ENCODE peak calls at places on chromosome X, in five cellular contexts. U, T, V, H and D are unnamed samples.

GRCh38 chrX:9859711-9860555 is 73.7 kb downstream of the SHROOM2 start:
- DNase-seq in U (peak), T (no peak), V (no peak), H (no peak), D (no peak)

GRCh38 chrX:155231163-155231562 is 14.9 kb downstream of the VBP1 start:
- DNase-seq in U (no peak), T (no peak), V (no peak), H (no peak), D (no peak)

GRCh38 chrX:33183366-33183765 is 28.0 kb downstream of the DMD start:
- DNase-seq in U (peak), T (peak), V (no peak), H (peak), D (no peak)

GRCh38 chrX:6052111-6052745 is 176.4 kb downstream of the NLGN4X start:
- DNase-seq in U (no peak), T (no peak), V (peak), H (peak), D (no peak)

GRCh38 chrX:154136627-154137161 is 7.3 kb upstream of the OPN1LW start:
- DNase-seq in U (peak), T (no peak), V (peak), H (peak), D (peak)

GRCh38 chrX:153414838-153415552 is 3.7 kb downstream of the ZFP92 start:
- DNase-seq in U (no peak), T (no peak), V (no peak), H (no peak), D (no peak)

GRCh38 chrX:155632424-155633100 is 19.8 kb upstream of the TMLHE start:
- DNase-seq in U (peak), T (no peak), V (no peak), H (no peak), D (no peak)

GRCh38 chrX:9279271-9279596 is 185.6 kb upstream of the TBL1X start:
- DNase-seq in U (peak), T (no peak), V (no peak), H (no peak), D (no peak)

GRCh38 chrX:40539214-40540142 is 41.3 kb upstream of the ATP6AP2 start:
- DNase-seq in U (peak), T (no peak), V (peak), H (no peak), D (peak)

GRCh38 chrX:15142084-15142715 is 127.7 kb downstream of the ASB9 start:
- DNase-seq in U (no peak), T (no peak), V (no peak), H (no peak), D (no peak)

GRCh38 chrX:30892591-30892990 is 3.5 kb upstream of the TAB3 start:
- DNase-seq in U (no peak), T (no peak), V (no peak), H (no peak), D (no peak)

GRCh38 chrX:130887392-130887791 is 15.6 kb downstream of the ENOX2 start:
- DNase-seq in U (no peak), T (no peak), V (no peak), H (no peak), D (no peak)

GRCh38 chrX:12319012-12319519 is 180.8 kb downstream of the FRMPD4 start:
- DNase-seq in U (no peak), T (no peak), V (no peak), H (no peak), D (no peak)

GRCh38 chrX:121349263-121349662 is 301.9 kb downstream of the GLUD2 start:
- DNase-seq in U (no peak), T (no peak), V (no peak), H (no peak), D (no peak)

GRCh38 chrX:41781500-41781899 is 57.5 kb downstream of the GPR82 start:
- DNase-seq in U (peak), T (no peak), V (no peak), H (peak), D (no peak)

GRCh38 chrX:39975094-39975865 is 122.5 kb downstream of the BCOR start:
- DNase-seq in U (no peak), T (no peak), V (no peak), H (no peak), D (no peak)

GRCh38 chrX:141405878-141406492 is 163.7 kb upstream of the SPANXC start:
- DNase-seq in U (peak), T (no peak), V (no peak), H (no peak), D (no peak)
- H3K27ac ChIP-seq in U (no peak), T (no peak), V (no peak), H (no peak), D (no peak)

GRCh38 chrX:134931550-134931949 is 59.2 kb upstream of the SMIM10 start:
- DNase-seq in U (no peak), T (no peak), V (no peak), H (no peak), D (no peak)
- H3K27ac ChIP-seq in U (no peak), T (no peak), V (no peak), H (no peak), D (no peak)

GRCh38 chrX:82127228-82128123 is 925.6 kb downstream of the SH3BGRL start:
- DNase-seq in U (no peak), T (no peak), V (peak), H (no peak), D (no peak)
- H3K27ac ChIP-seq in U (no peak), T (no peak), V (no peak), H (no peak), D (no peak)

DNA sequence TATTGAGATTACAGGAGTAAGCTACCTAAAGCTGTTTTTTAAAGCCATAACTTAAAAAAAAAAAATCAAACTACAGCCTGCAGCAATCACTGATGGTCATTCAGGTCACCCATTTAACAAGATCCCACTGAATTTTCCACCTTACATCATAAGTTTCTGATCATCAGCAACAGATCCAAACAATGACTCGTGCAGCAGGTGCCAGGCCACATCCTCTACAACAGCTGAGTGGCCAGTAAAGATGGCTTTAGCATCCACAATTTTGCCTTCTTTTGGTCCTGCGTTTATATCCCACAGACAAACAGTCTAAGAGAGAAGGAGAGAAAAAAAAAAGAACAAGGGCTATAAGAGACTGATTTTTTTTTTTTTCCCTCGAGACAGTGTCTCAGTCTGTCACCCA is 16.6 kb downstream of the RBBP7 start:
- DNase-seq in U (peak), T (no peak), V (no peak), H (no peak), D (no peak)
- H3K27ac ChIP-seq in U (no peak), T (no peak), V (no peak), H (no peak), D (no peak)

DNA sequence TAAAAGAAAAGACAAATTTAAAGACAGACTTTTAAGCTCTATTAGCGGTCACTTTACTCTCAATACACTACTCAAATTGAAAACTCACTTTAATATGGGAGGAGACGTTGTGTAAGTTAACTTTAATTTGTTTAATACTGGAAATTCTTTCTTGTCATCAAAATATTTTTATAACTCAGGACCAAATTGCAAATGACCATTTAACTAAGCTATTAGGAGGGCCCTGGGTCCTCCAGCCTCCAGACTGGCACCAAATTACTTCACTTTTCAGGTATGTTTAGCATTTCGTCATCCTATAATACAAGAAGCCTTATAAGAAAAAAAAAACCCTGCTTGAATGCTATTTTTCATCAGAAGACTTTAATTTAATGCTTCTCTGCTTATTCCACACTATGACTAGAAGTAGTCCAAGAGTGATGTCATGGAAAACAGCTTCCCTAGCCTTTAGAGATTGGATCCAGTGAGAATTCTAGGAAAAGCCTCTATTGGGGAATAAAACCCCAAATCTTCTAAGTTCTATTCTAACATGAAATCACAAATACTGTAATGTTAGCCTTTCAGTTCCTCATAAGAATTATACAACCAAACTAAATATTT is 6.6 kb downstream of the KLHL15 start:
- DNase-seq in U (peak), T (no peak), V (no peak), H (no peak), D (no peak)
- H3K27ac ChIP-seq in U (no peak), T (no peak), V (no peak), H (no peak), D (no peak)

DNA sequence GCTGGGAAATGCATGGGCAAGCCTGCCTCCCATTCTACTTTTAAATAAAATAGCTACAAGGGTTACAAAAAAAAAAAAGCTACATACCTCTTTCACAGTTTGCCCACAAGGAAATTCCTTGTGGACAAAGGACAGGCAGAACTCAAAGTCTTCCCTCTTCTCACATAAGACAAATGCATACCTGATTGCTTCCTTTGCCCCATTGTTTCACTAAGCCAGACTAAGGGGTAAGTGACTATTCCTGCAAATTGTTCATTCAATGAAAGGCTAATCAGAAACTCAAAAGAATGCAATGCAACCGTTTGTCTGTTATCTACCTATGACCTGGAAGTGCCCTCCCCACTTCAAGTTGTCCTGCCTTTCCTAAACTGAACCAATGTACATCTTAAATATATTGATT is 780.6 kb downstream of the FAM133A start:
- DNase-seq in U (no peak), T (no peak), V (no peak), H (no peak), D (no peak)
- H3K27ac ChIP-seq in U (no peak), T (no peak), V (no peak), H (no peak), D (no peak)

DNA sequence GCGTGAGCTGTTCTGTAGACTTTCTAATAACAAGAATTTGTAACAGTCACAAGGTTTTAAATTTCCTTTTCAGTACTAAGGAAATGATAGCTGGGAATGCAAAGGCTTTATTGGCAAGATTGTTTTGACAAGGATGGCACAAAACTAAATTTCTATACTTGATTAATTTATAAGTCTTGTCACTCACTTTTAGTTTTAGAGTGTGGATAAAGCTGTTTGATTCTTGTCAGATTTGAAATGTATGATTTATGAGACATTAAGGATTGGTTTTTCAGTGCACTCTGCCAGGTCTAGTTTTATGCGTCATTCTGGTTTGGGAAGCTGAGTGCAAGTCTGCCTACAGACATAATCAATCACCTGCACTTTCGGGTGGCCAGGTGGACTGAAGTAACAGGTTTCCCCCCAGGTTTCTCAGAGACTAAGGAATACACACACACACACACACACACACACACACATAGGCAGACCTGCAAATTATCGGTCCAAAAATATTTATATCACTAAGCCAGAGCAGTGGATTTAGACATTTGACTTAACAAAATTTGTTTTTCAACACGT is 9.3 kb downstream of the FHL1 start:
- DNase-seq in U (no peak), T (no peak), V (no peak), H (no peak), D (no peak)
- H3K27ac ChIP-seq in U (peak), T (no peak), V (no peak), H (no peak), D (no peak)

DNA sequence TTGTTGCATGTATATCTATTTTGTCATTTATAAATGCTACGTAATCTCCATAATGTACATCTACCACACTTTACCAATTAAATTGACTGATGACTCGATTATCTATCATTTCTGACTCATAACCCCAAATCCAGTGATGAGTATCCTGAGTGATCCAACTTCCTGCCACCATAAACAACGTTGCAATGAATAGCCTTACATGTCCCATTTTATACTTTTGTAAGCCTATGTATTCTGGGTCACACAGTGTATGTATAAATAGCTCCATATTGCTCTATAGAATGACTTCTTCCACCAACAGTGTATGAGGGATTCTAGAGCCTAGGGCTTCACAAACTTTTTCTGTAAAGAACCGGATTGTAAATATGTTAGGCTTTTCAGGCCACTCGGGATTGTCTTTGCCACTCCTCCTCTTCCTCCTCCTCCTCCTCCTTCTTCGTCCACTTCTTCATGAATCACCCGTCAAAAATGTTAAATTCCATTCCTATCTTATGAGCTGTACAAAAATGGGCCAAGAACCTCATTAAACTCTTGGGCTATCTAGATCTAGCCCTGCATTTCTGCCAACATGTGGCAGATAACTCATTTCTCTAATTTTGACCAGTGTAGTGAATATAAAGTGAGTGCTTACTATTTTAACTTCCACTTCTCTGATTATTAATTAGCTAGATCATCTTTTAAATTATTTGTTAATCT is 672.2 kb upstream of the AMOT start:
- DNase-seq in U (peak), T (no peak), V (no peak), H (no peak), D (no peak)
- H3K27ac ChIP-seq in U (no peak), T (no peak), V (no peak), H (no peak), D (no peak)